ENCODE peak calls at places on chromosomes 5 and 9, in six cellular contexts. H, Q, W, M, Y and D are unnamed samples.

GRCh38 chr5:89263846-89264245 is 380.9 kb upstream of the MEF2C start:
- DNase-seq in Q (no peak), Y (no peak), W (no peak), H (no peak), M (no peak), D (no peak)

GRCh38 chr5:172559004-172559932 is 81.8 kb upstream of the NEURL1B start:
- DNase-seq in W (peak; percentile 28), H (peak; percentile 87), M (peak; percentile 32), Y (peak; percentile 97), Q (peak; percentile 86), D (no peak)

GRCh38 chr5:42767491-42768105 is 11.0 kb downstream of the CCDC152 start:
- DNase-seq in H (no peak), Y (peak; percentile 65), M (no peak), W (no peak), Q (no peak), D (no peak)

GRCh38 chr9:79145442-79145841 is 426.3 kb upstream of the TLE4 start:
- DNase-seq in H (no peak), M (no peak), Q (no peak), Y (no peak), W (no peak), D (no peak)

GRCh38 chr5:2891781-2892180 is 140.3 kb upstream of the IRX2 start:
- DNase-seq in M (no peak), H (no peak), Q (no peak), W (no peak), Y (no peak), D (no peak)

GRCh38 chr9:93266521-93267001 is 82.6 kb downstream of the WNK2 start:
- DNase-seq in H (no peak), W (no peak), Y (no peak), M (no peak), Q (no peak), D (no peak)

GRCh38 chr9:116817762-116818161 is 130.7 kb downstream of the TRIM32 start:
- DNase-seq in M (no peak), W (no peak), Q (no peak), H (no peak), Y (no peak), D (no peak)

GRCh38 chr5:41848983-41849382 is 21.2 kb downstream of the OXCT1 start:
- DNase-seq in Q (no peak), M (no peak), W (no peak), H (no peak), Y (no peak), D (no peak)

GRCh38 chr9:11973011-11973410 is 720.2 kb upstream of the TYRP1 start:
- DNase-seq in Q (no peak), W (no peak), H (peak; percentile 25), Y (peak; percentile 0), M (no peak), D (no peak)

DNA sequence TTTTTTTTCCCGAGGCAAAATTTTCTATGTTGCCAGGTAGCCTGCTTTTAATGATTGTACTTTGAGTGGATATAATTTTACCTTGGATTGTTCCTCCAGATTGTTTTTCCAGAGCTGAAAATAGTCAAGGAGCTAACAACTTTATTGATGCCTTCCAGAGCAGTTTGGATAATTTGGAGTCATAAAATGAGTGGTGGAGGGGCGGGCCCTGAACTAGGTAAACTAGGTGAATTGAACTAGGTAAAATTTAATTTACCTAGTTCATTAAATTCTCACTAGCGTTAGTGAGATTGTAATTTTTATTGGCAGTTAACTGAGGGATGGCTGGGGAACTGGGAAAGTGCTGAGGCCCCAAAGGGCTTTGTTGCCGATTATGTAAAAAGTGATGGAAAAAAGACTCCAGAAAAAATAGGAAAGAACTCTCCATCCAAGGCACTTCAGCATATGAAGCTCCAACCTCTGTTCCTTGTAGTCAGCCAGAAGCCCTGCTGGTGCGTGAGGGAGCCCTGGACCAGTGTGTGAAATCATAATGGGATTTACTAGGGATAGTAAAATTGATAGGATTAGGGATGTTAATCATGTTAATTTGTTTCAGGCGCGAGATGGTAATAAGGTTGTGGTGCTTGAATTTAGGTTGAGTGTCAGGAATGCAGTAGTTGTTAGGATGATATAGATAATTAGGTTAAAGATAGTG is 1.7 kb downstream of the DNAJC25 start:
- DNase-seq in M (no peak), W (no peak), Y (no peak), Q (no peak), H (no peak), D (no peak)
- H3K4me3 ChIP-seq in M (peak overlapping the region; percentile 89), W (peak overlapping the region; percentile 93), Y (peak overlapping the region; percentile 90), Q (no peak overlapping the region), H (peak overlapping the region; percentile 97), D (peak overlapping the region; percentile 84)

DNA sequence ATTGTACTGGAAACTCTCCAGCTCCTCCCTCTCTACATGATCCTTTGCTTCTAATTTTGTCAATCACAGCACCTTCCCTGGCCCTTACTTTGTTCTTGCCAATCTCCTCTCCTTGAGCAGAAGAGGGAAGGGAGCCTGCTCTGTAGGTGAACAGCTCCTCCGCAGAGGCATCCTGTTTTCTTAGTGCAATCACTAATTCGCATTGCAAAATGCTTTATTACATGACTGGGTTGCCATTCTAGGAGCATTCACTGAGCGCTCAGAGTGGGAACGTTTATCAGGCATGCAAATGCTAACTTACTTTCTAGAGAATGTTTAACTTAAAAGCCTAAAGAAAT is 416 bp upstream of the SNX18 start:
- DNase-seq in M (no peak), H (no peak), Q (no peak), Y (no peak), W (no peak), D (no peak)
- H3K4me3 ChIP-seq in M (peak overlapping the region; percentile 85), H (peak overlapping the region; percentile 14), Q (no peak overlapping the region), Y (peak overlapping the region; percentile 41), W (peak overlapping the region; percentile 52), D (peak overlapping the region; percentile 48)

DNA sequence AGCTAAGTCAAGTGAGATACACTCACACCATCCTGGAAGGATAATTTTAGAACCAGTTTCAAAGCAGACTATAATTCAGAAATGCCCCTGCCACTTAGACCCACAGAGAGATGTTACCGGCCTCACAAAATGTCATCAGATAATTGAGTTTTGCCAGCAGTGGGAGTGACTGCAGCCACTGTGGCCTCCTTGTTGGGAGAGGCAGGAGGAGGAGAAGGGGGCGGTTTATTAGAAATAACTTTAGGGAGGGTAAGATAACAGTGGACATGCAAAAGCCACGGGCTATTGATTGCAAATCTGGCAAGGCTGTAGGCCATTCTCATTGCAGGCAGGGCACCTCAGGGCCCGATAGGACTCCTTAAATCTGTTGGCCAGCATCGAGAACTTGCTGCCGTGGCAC is 13.4 kb downstream of the GRXCR2 start:
- DNase-seq in H (no peak), Q (no peak), W (no peak), M (no peak), Y (no peak), D (no peak)
- H3K4me3 ChIP-seq in H (no peak overlapping the region), Q (no peak overlapping the region), W (no peak overlapping the region), M (no peak overlapping the region), Y (no peak overlapping the region), D (no peak overlapping the region)

DNA sequence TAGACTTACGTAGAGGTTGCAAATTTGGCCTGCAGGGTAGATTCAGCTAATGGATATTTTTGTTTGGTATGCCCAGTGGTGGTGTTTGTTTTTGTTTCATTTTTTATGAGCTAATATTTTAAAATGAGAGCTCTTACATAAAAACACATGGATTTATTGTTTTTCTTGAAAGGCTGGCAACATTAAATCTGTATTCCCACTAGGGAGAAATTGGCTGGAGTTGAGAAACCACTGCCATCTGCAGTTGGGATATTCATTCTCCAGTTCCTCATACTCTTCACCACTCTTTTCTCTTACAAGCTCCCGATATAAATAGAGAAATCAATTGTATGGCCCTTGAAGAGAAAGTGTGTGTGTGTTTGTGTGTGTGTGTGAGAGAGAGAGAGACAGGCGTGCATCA is 143.3 kb downstream of the ALDH1A1 start:
- DNase-seq in Y (no peak), Q (no peak), H (no peak), M (no peak), W (no peak), D (no peak)
- H3K4me3 ChIP-seq in Y (no peak overlapping the region), Q (no peak overlapping the region), H (no peak overlapping the region), M (no peak overlapping the region), W (no peak overlapping the region), D (no peak overlapping the region)